ENCODE peak calls at places on chromosomes 2 and 18, in nine cellular contexts. L is kidney tubule cell; A is NCI-H1092 treated with DMSO at 0.1 percent for 48 hours; Q is HCEC 1CT; P is glomerular endothelial cell; T is posterior vena cava; M is NCI-H748 treated with DMSO at 0.1 percent for 48 hours; B is CD4-positive, alpha-beta memory T cell; G is stimulated activated CD8-positive, alpha-beta memory T cell treated with anti-CD3 and anti-CD28 coated beads, Interleukin-4, amount 100 ng/mL, for 1 hour. O is an unnamed sample.

GRCh38 chr2:28662044-28662443 is 89.6 kb upstream of the PPP1CB start:
- DNase-seq in L (no peak), A (no peak), Q (peak; percentile 22), P (no peak), T (no peak), M (no peak), B (no peak), G (no peak), O (no peak)

GRCh38 chr2:141611981-141612380 is 518.8 kb downstream of the LRP1B start:
- DNase-seq in L (peak; percentile 53), A (no peak), Q (peak; percentile 79), P (peak; percentile 61), T (no peak), M (no peak), B (no peak), G (no peak), O (no peak)

GRCh38 chr2:239663364-239663924 is 262.6 kb upstream of the HDAC4 start:
- DNase-seq in L (no peak), A (no peak), Q (no peak), P (no peak), T (no peak), M (no peak), B (no peak), G (no peak), O (no peak)

GRCh38 chr2:172461591-172462392 is 34.4 kb downstream of the ITGA6 start:
- DNase-seq in L (peak; percentile 60), A (peak; percentile 34), Q (peak; percentile 29), P (no peak), T (no peak), M (peak; percentile 70), B (peak; percentile 75), G (peak; percentile 56), O (peak; percentile 77)

GRCh38 chr18:31302991-31303390 is 15.0 kb upstream of the DSG1 start:
- DNase-seq in L (peak; percentile 81), A (no peak), Q (no peak), P (no peak), T (no peak), M (no peak), B (no peak), G (no peak), O (no peak)

GRCh38 chr2:109134741-109135571 is 6.0 kb downstream of the SH3RF3 start:
- DNase-seq in L (no peak), A (no peak), Q (no peak), P (no peak), T (no peak), M (no peak), B (no peak), G (no peak), O (no peak)

GRCh38 chr2:136131961-136132839 is 14.3 kb upstream of the CXCR4 start:
- DNase-seq in L (no peak), A (peak; percentile 39), Q (no peak), P (no peak), T (no peak), M (no peak), B (peak; percentile 94), G (no peak), O (peak; percentile 94)

GRCh38 chr2:46332686-46333281 is 35.6 kb downstream of the EPAS1 start:
- DNase-seq in L (peak; percentile 39), A (no peak), Q (peak; percentile 83), P (no peak), T (no peak), M (no peak), B (no peak), G (no peak), O (no peak)

GRCh38 chr2:167294031-167294774 is 405.9 kb downstream of the XIRP2 start:
- DNase-seq in L (peak; percentile 1), A (peak; percentile 15), Q (peak; percentile 65), P (no peak), T (peak; percentile 75), M (no peak), B (no peak), G (no peak), O (no peak)

GRCh38 chr2:126913329-126913728 is 14.6 kb downstream of the TEX51 start:
- DNase-seq in L (no peak), A (no peak), Q (no peak), P (no peak), T (no peak), M (no peak), B (no peak), G (no peak), O (no peak)

GRCh38 chr2:37589298-37589697 is 82.1 kb downstream of the CDC42EP3 start:
- DNase-seq in L (no peak), A (no peak), Q (peak; percentile 70), P (no peak), T (no peak), M (no peak), B (no peak), G (no peak), O (no peak)

GRCh38 chr2:232544674-232545073 is 5.2 kb downstream of the CHRNG start:
- DNase-seq in L (no peak), A (no peak), Q (no peak), P (no peak), T (peak; percentile 61), M (no peak), B (no peak), G (no peak), O (no peak)

GRCh38 chr2:239666053-239666854 is 265.4 kb upstream of the HDAC4 start:
- DNase-seq in L (no peak), A (no peak), Q (no peak), P (no peak), T (no peak), M (no peak), B (no peak), G (no peak), O (no peak)

GRCh38 chr2:109173311-109174171 is 44.5 kb downstream of the SH3RF3 start:
- DNase-seq in L (no peak), A (peak; percentile 15), Q (peak; percentile 66), P (no peak), T (peak; percentile 94), M (no peak), B (no peak), G (no peak), O (no peak)

GRCh38 chr2:178109813-178110212 is 2.4 kb upstream of the RBM45 start:
- DNase-seq in L (peak; percentile 51), A (peak; percentile 55), Q (peak; percentile 57), P (peak; percentile 5), T (no peak), M (peak; percentile 58), B (peak; percentile 44), G (no peak), O (peak; percentile 34)

GRCh38 chr2:604385-604784 is 72.8 kb downstream of the TMEM18 start:
- DNase-seq in L (no peak), A (no peak), Q (no peak), P (no peak), T (no peak), M (no peak), B (no peak), G (no peak), O (no peak)

GRCh38 chr2:190804182-190804795 is 76.3 kb upstream of the GLS start:
- DNase-seq in L (peak; percentile 49), A (no peak), Q (peak; percentile 13), P (no peak), T (no peak), M (no peak), B (peak; percentile 23), G (no peak), O (no peak)

GRCh38 chr18:36412778-36413177 is 115.3 kb downstream of the FHOD3 start:
- DNase-seq in L (peak; percentile 58), A (no peak), Q (peak; percentile 15), P (no peak), T (no peak), M (no peak), B (no peak), G (no peak), O (no peak)

GRCh38 chr2:42328148-42328833 is 32.7 kb downstream of the COX7A2L start:
- DNase-seq in L (peak; percentile 37), A (peak; percentile 15), Q (peak; percentile 50), P (no peak), T (no peak), M (peak; percentile 14), B (peak; percentile 34), G (no peak), O (peak; percentile 32)

GRCh38 chr2:70918016-70918415 is 17.7 kb upstream of the ATP6V1B1 start:
- DNase-seq in L (no peak), A (no peak), Q (no peak), P (no peak), T (peak; percentile 42), M (no peak), B (no peak), G (no peak), O (no peak)

GRCh38 chr18:8354304-8354703 is 254.9 kb upstream of the RAB12 start:
- DNase-seq in L (no peak), A (no peak), Q (no peak), P (no peak), T (no peak), M (no peak), B (no peak), G (no peak), O (no peak)

GRCh38 chr2:177029075-177029474 is 183.5 kb upstream of the HNRNPA3 start:
- DNase-seq in L (no peak), A (no peak), Q (no peak), P (no peak), T (no peak), M (no peak), B (no peak), G (no peak), O (no peak)

GRCh38 chr2:150520887-150521664 is 33.6 kb upstream of the RND3 start:
- DNase-seq in L (peak; percentile 90), A (no peak), Q (peak; percentile 44), P (no peak), T (no peak), M (no peak), B (no peak), G (no peak), O (no peak)

GRCh38 chr18:60910534-60910933 is 422.7 kb upstream of the CDH20 start:
- DNase-seq in L (no peak), A (no peak), Q (peak; percentile 14), P (no peak), T (no peak), M (no peak), B (no peak), G (no peak), O (no peak)

GRCh38 chr2:181189932-181190331 is 209.5 kb downstream of the UBE2E3 start:
- DNase-seq in L (no peak), A (no peak), Q (no peak), P (no peak), T (no peak), M (no peak), B (no peak), G (no peak), O (no peak)

GRCh38 chr18:73316513-73316912 is 448.7 kb upstream of the NETO1 start:
- DNase-seq in L (no peak), A (no peak), Q (no peak), P (no peak), T (no peak), M (no peak), B (no peak), G (no peak), O (no peak)

GRCh38 chr2:118003396-118003824 is 10.5 kb downstream of the CCDC93 start:
- DNase-seq in L (peak; percentile 78), A (peak; percentile 40), Q (peak; percentile 66), P (peak; percentile 78), T (no peak), M (peak; percentile 18), B (peak; percentile 72), G (peak; percentile 13), O (peak; percentile 67)

GRCh38 chr2:232325324-232326273 is 53.0 kb upstream of the ALPP start:
- DNase-seq in L (peak; percentile 33), A (no peak), Q (no peak), P (no peak), T (peak; percentile 89), M (no peak), B (no peak), G (peak; percentile 26), O (peak; percentile 34)

O was measured in naive thymus-derived CD4-positive, alpha-beta T cell.